ENCODE peak calls at places on chromosomes 11 and 22, in eight cellular contexts. L is GM23248, E is SK-N-SH, O is body of pancreas, P is OCI-LY7, W is Caco-2, M is GM23338, G is colonic mucosa. S is an unnamed sample. For H3K4me1 and H3K36me3, the result is how much of the 10 kb centered on the place peaks cover.

GRCh38 chr22:23243006-23243573 is 62.8 kb downstream of the BCR start:
- DNase-seq in L (no peak), E (no peak), O (no peak), P (no peak), W (peak), M (peak), G (no peak), S (no peak)

GRCh38 chr11:122733301-122733686 is 77.8 kb downstream of the UBASH3B start:
- DNase-seq in L (no peak), E (no peak), O (no peak), P (no peak), W (no peak), M (no peak), G (no peak), S (no peak)

GRCh38 chr11:47886096-47886495 is 37.9 kb upstream of the NUP160 start:
- DNase-seq in L (peak), E (no peak), O (no peak), P (no peak), W (no peak), M (no peak), G (peak), S (peak)

GRCh38 chr22:38138961-38139360 is 28.5 kb upstream of the BAIAP2L2 start:
- DNase-seq in L (no peak), E (no peak), O (no peak), P (no peak), W (no peak), M (no peak), G (no peak), S (no peak)

GRCh38 chr11:19992162-19992561 is 168.1 kb downstream of the DBX1 start:
- DNase-seq in L (no peak), E (no peak), O (no peak), P (no peak), W (no peak), M (no peak), G (no peak), S (peak)

GRCh38 chr11:75577198-75577597 is 15.1 kb downstream of the SERPINH1 start:
- DNase-seq in L (peak), E (peak), O (peak), P (peak), W (peak), M (peak), G (peak), S (peak)

GRCh38 chr11:19701421-19701820 is 11.2 kb upstream of the NAV2 start:
- DNase-seq in L (peak), E (no peak), O (no peak), P (no peak), W (no peak), M (no peak), G (no peak), S (no peak)

GRCh38 chr22:25024895-25025294 is 72.4 kb downstream of the KIAA1671 start:
- DNase-seq in L (no peak), E (no peak), O (no peak), P (no peak), W (no peak), M (no peak), G (no peak), S (no peak)

GRCh38 chr11:107849791-107850190 is 8.8 kb downstream of the SLC35F2 start:
- DNase-seq in L (no peak), E (no peak), O (no peak), P (no peak), W (no peak), M (no peak), G (no peak), S (no peak)

GRCh38 chr11:34446389-34446788 is 7.7 kb downstream of the CAT start:
- DNase-seq in L (no peak), E (no peak), O (no peak), P (no peak), W (no peak), M (no peak), G (no peak), S (no peak)

GRCh38 chr11:8360086-8360828 is 96.6 kb upstream of the LMO1 start:
- DNase-seq in L (no peak), E (peak), O (peak), P (no peak), W (no peak), M (no peak), G (no peak), S (no peak)

GRCh38 chr11:47983464-47984397 is 3.4 kb downstream of the PTPRJ start:
- DNase-seq in L (peak), E (no peak), O (no peak), P (peak), W (no peak), M (no peak), G (no peak), S (no peak)

GRCh38 chr11:110086892-110087309 is 6.3 kb upstream of the ZC3H12C start:
- DNase-seq in L (peak), E (no peak), O (no peak), P (no peak), W (no peak), M (no peak), G (peak), S (peak)

GRCh38 chr11:1668911-1669473 is 28.0 kb upstream of the KRTAP5-6 start:
- DNase-seq in L (no peak), E (peak), O (no peak), P (no peak), W (no peak), M (no peak), G (no peak), S (no peak)

GRCh38 chr11:43577566-43578264 is 102.8 kb upstream of the HSD17B12 start:
- DNase-seq in L (no peak), E (no peak), O (no peak), P (no peak), W (no peak), M (no peak), G (no peak), S (no peak)

GRCh38 chr22:33210129-33210784 is 152.1 kb upstream of the SYN3 start:
- DNase-seq in L (peak), E (peak), O (peak), P (peak), W (peak), M (peak), G (peak), S (peak)

GRCh38 chr11:18394300-18394927 is at the start of gene LDHA:
- DNase-seq in L (peak), E (peak), O (peak), P (peak), W (peak), M (peak), G (peak), S (peak)

GRCh38 chr11:3835100-3835485 is 5.7 kb downstream of the RHOG start:
- DNase-seq in L (peak), E (no peak), O (no peak), P (no peak), W (no peak), M (no peak), G (no peak), S (no peak)

GRCh38 chr22:17120711-17121234 is 387 bp downstream of the TMEM121B start:
- DNase-seq in L (peak), E (no peak), O (no peak), P (no peak), W (no peak), M (peak), G (no peak), S (peak)

GRCh38 chr11:134666273-134667174 is 254.5 kb upstream of the B3GAT1 start:
- DNase-seq in L (no peak), E (no peak), O (no peak), P (no peak), W (no peak), M (no peak), G (no peak), S (no peak)

GRCh38 chr22:45891996-45892621 is 84.9 kb downstream of the WNT7B start:
- DNase-seq in L (no peak), E (no peak), O (no peak), P (no peak), W (no peak), M (no peak), G (no peak), S (no peak)

DNA sequence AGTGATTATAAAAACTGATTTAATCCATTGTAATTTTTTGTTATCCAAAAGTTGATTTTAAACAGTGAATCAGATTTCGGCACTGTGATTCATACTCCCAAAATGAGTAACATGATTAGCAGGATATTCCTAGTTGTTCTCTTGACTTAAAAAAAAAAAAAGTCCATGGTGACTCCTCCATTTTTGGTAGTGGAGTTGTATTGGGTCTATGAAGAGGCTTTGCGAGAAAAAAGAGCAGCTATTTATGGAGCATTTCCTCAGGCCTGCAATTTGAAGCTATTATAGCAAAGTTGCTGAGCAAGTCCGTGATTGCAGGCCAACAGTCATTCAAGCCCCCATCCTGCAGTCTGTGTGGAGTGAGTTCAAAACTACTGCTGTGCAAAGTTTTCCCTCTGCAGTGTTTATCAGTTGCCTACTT is 28.8 kb downstream of the YAP1 start:
- DNase-seq in L (peak), E (no peak), O (no peak), P (no peak), W (no peak), M (peak), G (no peak), S (peak)
- H3K4me3 ChIP-seq in L (peak), E (no peak), O (no peak), P (no peak), W (no peak), M (no peak), G (no peak), S (peak)

GRCh38 chr11:130163346-130164220 is 4.0 kb downstream of the ST14 start:
- DNase-seq in L (no peak), E (no peak), O (peak), P (peak), W (no peak), M (no peak), G (peak), S (no peak)

GRCh38 chr11:130168105-130168504 is 8.5 kb downstream of the ST14 start:
- DNase-seq in L (peak), E (no peak), O (no peak), P (peak), W (no peak), M (no peak), G (no peak), S (no peak)

GRCh38 chr11:130166457-130166784 is 6.8 kb downstream of the ST14 start:
- DNase-seq in L (peak), E (peak), O (no peak), P (peak), W (no peak), M (no peak), G (peak), S (peak)

GRCh38 chr11:130164221-130164570 is 4.6 kb downstream of the ST14 start:
- DNase-seq in L (no peak), E (no peak), O (no peak), P (no peak), W (no peak), M (no peak), G (no peak), S (no peak)

DNA sequence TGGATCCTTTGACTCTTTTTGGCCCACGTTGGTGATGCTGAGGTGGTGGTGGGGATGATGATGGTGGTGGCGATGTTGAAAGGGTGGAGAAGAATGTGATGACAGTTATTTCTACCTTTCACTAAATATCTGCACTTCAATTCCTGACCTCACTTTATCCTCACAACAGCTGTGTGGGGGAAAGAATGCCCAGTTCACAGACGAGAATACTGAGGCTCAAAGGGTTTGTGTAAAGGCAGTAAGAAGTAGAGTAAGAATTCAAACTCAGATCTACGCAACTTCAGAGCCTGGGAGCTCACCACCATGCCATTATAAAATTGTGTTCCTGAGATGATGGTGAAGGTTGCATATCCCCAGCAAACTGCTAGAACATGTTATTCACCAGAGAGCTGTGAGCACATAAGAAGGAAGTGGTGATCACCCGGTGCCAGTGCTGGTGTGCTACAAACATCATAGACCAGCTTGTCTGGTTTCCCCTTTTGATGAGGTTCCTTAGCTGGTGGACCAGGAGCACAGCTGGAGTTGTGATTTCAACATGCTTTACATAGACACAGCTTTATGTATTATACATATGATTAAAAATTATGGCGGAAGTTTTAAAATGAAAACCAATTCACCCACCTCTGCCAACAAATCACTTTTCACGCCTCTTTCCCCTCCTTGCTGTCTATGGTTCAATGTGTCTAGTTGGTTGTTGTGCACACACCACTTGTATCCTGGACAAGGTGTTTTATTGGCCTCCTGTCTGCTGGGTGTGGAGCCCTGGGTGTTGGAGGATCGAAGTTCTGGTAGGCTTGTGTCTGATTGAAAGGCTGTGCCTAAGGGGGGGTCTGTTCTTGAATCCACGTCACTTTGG is 6.2 kb downstream of the ST14 start:
- DNase-seq in L (no peak), E (no peak), O (no peak), P (peak), W (no peak), M (no peak), G (peak), S (no peak)
- H3K4me1 ChIP-seq in L (under half), E (under half), O (half or more), P (half or more), W (under half), M (under half), G (under half), S (under half)

DNA sequence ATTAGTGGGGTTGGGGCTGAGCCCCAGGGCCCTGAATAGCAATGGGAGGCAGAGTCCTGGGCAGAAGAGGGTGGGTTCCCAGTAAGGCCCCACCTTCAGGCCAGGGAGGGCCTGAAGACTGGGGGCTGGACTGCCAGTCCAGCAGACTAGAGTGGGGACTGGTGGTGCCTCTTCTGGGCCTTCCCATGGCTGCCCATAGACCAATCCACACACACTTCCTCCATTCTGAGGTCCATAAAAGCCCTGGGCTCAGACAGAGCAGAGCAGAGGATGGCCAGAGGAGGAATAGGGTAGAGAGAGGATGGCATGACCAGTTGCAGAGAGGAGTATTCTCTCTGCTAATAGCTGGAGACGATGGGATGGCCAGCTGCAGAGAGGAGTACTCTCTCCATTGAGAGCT is 111.9 kb downstream of the ATG16L2 start:
- DNase-seq in L (no peak), E (no peak), O (no peak), P (no peak), W (no peak), M (no peak), G (no peak), S (no peak)
- H3K36me3 ChIP-seq in L (under half), E (under half), O (under half), P (half or more), W (under half), M (under half), G (under half), S (under half)

GRCh38 chr11:9575531-9576240 is 2.2 kb downstream of the WEE1 start:
- DNase-seq in L (peak), E (no peak), O (no peak), P (peak), W (no peak), M (no peak), G (no peak), S (peak)
- H3K4me3 ChIP-seq in L (peak), E (peak), O (no peak), P (peak), W (peak), M (peak), G (peak), S (peak)